ENCODE peak calls at places on chromosomes 7 and 10, in four cellular contexts. V, T, Q and P are unnamed samples.

GRCh38 chr10:112811741-112812551 is 138.1 kb upstream of the TCF7L2 start:
- DNase-seq in V (peak), T (peak), Q (no peak), P (no peak)

GRCh38 chr7:126557271-126557670 is 695.5 kb downstream of the GRM8 start:
- DNase-seq in V (no peak), T (no peak), Q (no peak), P (no peak)

GRCh38 chr7:135537905-135538304 is 19.8 kb upstream of the NUP205 start:
- DNase-seq in V (no peak), T (no peak), Q (no peak), P (no peak)

GRCh38 chr10:109282510-109282909 is 640.8 kb downstream of the XPNPEP1 start:
- DNase-seq in V (peak), T (no peak), Q (no peak), P (no peak)

GRCh38 chr10:77811831-77812430 is 114.6 kb downstream of the DLG5 start:
- DNase-seq in V (no peak), T (no peak), Q (no peak), P (no peak)

GRCh38 chr7:22576941-22577927 is 77.2 kb upstream of the STEAP1B start:
- DNase-seq in V (peak), T (peak), Q (no peak), P (no peak)

GRCh38 chr7:132181371-132181770 is 394.9 kb downstream of the PLXNA4 start:
- DNase-seq in V (no peak), T (no peak), Q (no peak), P (no peak)

GRCh38 chr7:11710392-11710791 is 121.6 kb downstream of the THSD7A start:
- DNase-seq in V (no peak), T (no peak), Q (no peak), P (no peak)

GRCh38 chr7:55144955-55145342 is 126.1 kb downstream of the EGFR start:
- DNase-seq in V (no peak), T (no peak), Q (no peak), P (no peak)

GRCh38 chr10:129035052-129035805 is 431.8 kb upstream of the MGMT start:
- DNase-seq in V (no peak), T (no peak), Q (no peak), P (no peak)

DNA sequence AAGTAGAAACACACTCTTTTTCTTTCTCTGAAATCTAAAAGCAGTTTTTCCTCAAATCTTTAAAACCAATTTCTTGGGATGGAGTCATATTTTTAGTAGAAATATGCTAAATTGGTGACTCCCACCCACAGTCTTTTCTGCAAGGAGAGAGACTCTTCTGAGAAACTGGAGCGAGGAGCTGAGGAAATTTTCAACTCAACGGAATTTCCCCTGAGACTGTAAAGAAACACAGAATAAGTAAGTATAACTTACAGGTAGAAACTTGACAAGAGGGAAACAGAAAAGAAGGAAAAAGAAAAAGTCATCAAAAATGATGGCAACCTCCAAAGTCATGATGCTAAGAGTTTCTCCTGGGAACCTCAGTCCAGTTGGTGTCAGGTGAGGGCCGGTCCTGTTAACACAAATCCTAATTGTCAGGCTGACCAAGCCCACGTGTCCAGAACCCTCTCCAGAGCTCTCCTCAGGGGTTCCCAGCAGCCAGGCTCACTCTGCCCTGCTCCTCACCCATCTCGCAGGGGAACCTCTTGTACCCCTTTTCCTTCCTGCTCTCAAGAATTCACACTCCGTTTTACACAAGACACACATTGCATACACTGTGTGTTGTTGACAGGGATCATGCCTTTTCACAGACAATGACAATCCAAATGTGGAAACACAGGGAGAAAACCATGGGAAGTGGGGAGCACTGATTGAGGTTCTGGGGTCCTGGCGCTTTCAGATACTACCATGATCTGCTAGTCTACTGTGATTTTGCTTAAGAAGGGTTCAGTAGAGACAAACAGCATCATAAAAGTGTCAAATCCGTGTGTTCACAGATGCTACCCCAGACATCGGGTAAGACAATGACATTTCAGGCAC is 16.3 kb downstream of the IL2RA start:
- DNase-seq in V (no peak), T (no peak), Q (no peak), P (no peak)
- H3K4me3 ChIP-seq in V (no peak), T (no peak), Q (no peak), P (no peak)

DNA sequence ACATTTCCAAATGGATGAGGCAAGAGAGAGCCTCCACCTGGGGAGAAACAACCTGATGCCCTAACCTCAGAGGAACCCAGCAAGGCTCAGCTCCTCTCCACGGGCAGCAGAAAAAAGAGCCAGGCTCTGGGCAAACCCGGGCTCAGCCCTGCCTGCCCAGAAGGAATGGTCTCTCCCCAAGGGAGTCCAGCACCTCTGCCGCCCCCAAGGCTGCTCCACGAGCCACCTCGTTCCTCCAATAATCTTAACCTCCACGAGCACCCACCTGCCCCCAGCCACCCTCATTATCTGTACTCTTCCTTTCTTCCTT is 154.2 kb downstream of the GRID1 start:
- DNase-seq in V (no peak), T (no peak), Q (no peak), P (no peak)
- TF ChIP-seq CTCF in V (no peak), T (no peak), Q (no peak), P (no peak)

DNA sequence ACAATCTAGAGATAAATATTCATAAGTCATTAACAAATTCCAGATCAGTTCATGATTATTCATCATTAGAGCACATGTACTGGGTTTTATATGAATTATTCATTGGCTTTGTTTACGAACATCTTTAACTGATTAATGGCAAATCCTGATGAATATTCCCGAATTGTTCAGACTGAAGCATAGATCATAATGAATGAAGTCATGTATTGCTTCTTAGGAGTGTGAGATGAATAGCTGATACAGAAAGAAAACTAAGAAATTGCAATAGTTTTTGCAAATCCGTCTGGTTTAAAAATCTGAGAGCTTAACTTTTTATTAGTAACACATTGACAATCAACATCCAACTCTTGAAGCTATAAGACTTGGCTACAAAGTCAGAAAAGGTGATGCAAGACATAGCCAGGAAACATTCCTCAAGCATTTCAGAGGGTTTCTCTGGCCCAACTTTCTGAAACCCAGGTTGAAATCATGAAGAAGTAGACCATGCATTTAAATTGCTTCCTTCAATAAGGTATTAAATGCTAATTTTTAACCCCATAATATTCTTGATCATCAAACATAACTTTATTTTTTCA is 183.7 kb upstream of the DGKB start:
- DNase-seq in V (peak), T (no peak), Q (no peak), P (no peak)
- H3K4me3 ChIP-seq in V (no peak), T (no peak), Q (no peak), P (no peak)

GRCh38 chr10:7550038-7550437 is 116.7 kb downstream of the ITIH5 start:
- DNase-seq in V (no peak), T (no peak), Q (no peak), P (no peak)

GRCh38 chr10:7545256-7545655 is 121.5 kb downstream of the ITIH5 start:
- DNase-seq in V (no peak), T (no peak), Q (no peak), P (no peak)

GRCh38 chr10:7547825-7548224 is 118.9 kb downstream of the ITIH5 start:
- DNase-seq in V (no peak), T (no peak), Q (no peak), P (no peak)

GRCh38 chr10:7544203-7544602 is 122.6 kb downstream of the ITIH5 start:
- DNase-seq in V (no peak), T (no peak), Q (no peak), P (no peak)

GRCh38 chr10:7546365-7546967 is 120.3 kb downstream of the ITIH5 start:
- DNase-seq in V (no peak), T (no peak), Q (no peak), P (no peak)
- TF ChIP-seq CTCF in V (no peak), T (no peak), Q (no peak), P (no peak)

GRCh38 chr10:94549221-94549620 is 3.6 kb downstream of the HELLS start:
- DNase-seq in V (no peak), T (no peak), Q (no peak), P (no peak)

GRCh38 chr10:94546616-94547175 is 1.1 kb downstream of the HELLS start:
- DNase-seq in V (peak), T (no peak), Q (no peak), P (no peak)

GRCh38 chr10:94546058-94546595 is 539 bp downstream of the HELLS start:
- DNase-seq in V (peak), T (no peak), Q (no peak), P (no peak)

DNA sequence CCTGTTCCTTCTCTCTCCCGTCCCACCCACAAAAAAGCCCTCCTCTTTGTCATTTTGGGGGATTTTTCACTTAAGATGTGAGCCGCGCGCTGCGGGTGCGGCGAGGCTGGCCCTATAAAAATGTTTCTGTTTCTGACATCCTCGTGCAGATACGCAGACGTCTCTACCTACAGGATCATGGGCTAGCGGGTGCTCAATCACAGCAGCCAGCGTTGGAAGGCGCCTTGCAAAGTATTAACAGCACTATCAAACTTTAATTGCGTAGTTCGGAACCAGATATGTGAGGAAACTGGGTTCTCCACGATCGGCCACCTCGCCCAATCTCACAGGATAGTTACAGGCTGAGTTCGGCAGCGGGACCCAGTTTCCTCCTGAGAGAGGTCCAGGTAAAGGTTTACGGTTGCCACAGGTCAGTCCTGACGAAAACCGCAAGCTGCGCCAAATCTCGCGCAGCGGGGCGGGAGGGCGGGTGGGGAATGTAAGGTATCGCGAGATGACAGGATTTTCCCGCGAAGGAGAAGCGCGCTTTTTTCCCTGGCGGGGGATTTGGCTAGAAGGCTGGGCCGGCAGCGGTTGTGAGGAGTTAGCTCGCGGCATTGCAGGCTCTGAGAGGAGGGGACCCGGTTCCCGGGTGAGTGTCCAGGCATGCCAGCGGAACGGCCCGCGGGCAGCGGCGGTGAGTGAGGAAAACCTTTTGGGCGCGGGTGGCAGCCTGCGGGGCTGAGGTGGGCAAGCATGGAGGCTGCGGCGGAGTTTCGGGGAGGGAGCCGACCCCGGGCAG is at the start of gene HELLS:
- DNase-seq in V (peak), T (peak), Q (peak), P (peak)
- H3K4me3 ChIP-seq in V (peak), T (peak), Q (peak), P (peak)

DNA sequence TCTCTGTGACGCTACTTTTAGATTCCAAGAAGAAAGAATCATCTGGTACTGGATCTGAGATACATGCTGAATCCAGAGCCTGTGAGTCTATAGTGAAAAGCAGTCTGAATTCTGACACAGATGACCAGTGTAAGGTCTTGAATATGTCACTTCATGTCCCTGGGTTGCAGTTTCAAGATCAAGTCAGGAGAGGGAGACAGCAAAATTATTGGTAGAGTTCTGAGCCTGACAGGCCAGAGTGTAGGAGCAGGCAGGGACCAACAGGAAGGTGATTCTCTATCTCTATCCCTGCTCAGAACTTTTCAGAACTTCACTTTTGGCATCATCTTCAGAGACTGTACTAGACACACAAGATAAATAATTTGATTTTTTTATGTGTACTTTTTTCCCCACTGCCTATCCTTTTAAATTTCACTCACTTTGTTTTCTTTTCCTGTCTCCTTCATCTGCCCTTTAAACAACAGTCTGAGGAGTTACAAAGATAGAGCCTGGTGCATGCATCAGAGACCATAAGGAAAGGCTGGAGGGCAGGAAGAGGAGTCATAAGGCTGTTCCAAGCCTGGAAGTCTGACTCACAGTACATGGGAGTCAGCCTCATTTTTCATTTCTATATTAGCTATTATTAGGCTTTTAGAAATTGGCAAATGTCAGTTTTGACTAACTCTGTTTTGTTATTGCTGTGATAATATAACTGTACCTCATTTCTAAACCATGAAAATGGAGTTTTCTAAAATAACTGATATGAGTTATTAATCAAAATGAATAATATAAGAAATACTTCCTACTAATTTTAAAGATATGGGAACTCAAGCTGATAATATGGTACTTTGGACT is 120.2 kb upstream of the TMEM229A start:
- DNase-seq in V (peak), T (no peak), Q (no peak), P (peak)
- TF ChIP-seq CTCF in V (peak), T (no peak), Q (peak), P (peak)

DNA sequence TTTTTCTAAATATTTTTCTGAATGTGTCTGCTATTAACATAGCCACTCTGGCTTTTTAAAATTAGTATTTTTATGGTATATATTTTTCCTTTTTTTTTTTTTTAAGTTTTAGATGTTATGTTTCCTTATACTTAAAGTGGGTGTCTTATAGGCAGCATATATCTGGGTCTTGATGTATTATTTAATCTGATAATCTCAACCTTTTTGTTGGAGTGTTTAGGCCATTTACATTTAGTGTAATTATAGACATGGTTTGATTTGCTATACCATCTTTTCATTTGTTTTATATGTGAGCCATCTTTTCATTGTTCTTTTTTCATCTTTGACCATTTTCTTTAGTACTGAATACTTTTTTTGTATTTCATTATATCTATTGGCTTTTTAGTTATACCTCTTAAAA is 45.0 kb downstream of the TRUB1 start:
- DNase-seq in V (no peak), T (no peak), Q (no peak), P (no peak)
- H3K4me3 ChIP-seq in V (no peak), T (no peak), Q (no peak), P (no peak)

GRCh38 chr7:19982841-19983835 is 209.7 kb upstream of the TMEM196 start:
- DNase-seq in V (peak), T (peak), Q (no peak), P (peak)
- TF ChIP-seq CTCF in V (peak), T (no peak), Q (peak), P (peak)

DNA sequence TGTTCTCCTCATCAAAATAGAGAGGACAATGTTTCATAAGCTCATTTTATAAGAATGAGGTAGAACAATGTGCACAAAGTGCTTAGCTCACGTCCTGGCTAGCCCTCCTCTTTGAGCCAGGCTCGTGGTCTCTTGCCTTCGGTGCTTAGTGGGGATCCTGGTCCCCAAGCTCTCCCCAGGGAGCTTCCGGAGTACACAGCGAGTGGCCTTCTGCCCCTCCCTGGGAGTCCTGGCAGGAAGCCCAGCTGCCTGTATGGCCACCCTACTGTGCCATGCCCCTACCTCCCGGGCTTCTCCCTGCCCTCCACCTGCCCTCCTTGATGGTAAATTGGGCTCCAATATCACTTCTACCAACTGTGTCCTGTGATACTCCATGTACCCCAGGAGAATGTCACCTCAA is 859 bp downstream of the MYO1G start:
- DNase-seq in V (no peak), T (no peak), Q (no peak), P (peak)
- H3K4me3 ChIP-seq in V (no peak), T (no peak), Q (no peak), P (no peak)